ENCODE peak calls at places on chromosomes 2 and 18, in six cellular contexts. H is HFFc6; Q is AG09319; G is CD4-positive, alpha-beta T cell; K is kidney; I is psoas muscle. J is an unnamed sample.

GRCh38 chr2:221521261-221521845 is 50.8 kb downstream of the EPHA4 start:
- DNase-seq in H (no peak), Q (no peak), G (no peak), K (no peak), I (no peak), J (no peak)

GRCh38 chr18:11154369-11154982 is 5.1 kb upstream of the PIEZO2 start:
- DNase-seq in H (peak), Q (peak), G (no peak), K (no peak), I (no peak), J (no peak)

GRCh38 chr18:36693931-36694661 is 134.7 kb downstream of the TPGS2 start:
- DNase-seq in H (peak), Q (no peak), G (no peak), K (no peak), I (no peak), J (no peak)

GRCh38 chr2:112321375-112322320 is 46.3 kb downstream of the ZC3H6 start:
- DNase-seq in H (no peak), Q (no peak), G (no peak), K (no peak), I (no peak), J (no peak)

GRCh38 chr18:26943906-26944305 is 78.4 kb upstream of the AQP4 start:
- DNase-seq in H (no peak), Q (no peak), G (no peak), K (no peak), I (no peak), J (no peak)

GRCh38 chr2:6941299-6942046 is 24.3 kb downstream of the RNF144A start:
- DNase-seq in H (no peak), Q (no peak), G (no peak), K (no peak), I (no peak), J (no peak)

GRCh38 chr2:120231974-120232635 is 8.9 kb upstream of the TMEM185B start:
- DNase-seq in H (no peak), Q (no peak), G (peak), K (peak), I (peak), J (no peak)

GRCh38 chr18:75207298-75208054 is 1.5 kb downstream of the PTGR3 start:
- DNase-seq in H (peak), Q (no peak), G (no peak), K (no peak), I (no peak), J (no peak)

GRCh38 chr2:11026286-11026921 is 114.7 kb downstream of the KCNF1 start:
- DNase-seq in H (no peak), Q (no peak), G (no peak), K (no peak), I (no peak), J (no peak)

DNA sequence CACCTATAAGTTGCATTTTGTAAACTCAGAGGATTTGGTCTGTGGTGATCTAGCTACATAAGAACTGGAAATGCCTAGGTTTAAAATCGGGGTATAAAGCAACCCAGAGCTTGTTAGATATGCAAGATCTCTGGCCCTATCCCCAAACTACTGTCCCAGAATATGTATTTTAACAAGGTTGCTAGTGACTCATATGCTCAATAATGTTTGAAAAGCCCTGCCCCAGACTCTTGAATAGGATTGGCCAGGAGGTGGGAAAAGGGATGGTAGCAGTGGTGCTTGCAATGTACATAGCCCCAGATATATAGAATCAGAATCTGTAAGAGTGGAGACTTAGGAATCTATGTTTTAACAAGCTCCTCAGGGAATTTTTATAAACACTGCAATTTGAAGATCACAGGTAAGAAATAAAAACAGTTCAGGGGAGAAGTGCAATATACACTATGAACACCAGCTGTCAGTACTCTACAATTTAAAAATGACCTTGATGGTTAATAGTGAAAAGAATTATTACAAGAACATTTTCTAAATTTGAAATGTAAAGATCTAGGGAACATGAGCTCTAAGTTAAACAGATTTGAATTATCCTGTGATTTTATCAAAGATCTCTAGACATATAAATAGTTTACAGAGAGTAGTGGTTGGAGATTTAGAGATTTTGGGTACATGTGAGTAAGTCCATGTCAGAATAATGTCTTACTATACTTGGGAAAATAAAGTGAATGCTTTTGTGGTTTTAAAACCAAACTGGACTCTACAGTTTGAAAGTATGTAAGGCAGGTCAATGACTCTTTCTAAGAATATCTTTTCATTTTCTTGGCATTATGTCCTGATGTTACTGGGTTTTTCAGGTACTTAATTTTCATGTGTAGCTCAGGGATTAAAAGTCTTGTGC is 7.7 kb upstream of the MMADHC start:
- DNase-seq in H (peak), Q (no peak), G (no peak), K (no peak), I (no peak), J (no peak)
- TF ChIP-seq CTCF in H (peak), Q (peak), G (no peak), K (no peak), I (no peak), J (no peak)

DNA sequence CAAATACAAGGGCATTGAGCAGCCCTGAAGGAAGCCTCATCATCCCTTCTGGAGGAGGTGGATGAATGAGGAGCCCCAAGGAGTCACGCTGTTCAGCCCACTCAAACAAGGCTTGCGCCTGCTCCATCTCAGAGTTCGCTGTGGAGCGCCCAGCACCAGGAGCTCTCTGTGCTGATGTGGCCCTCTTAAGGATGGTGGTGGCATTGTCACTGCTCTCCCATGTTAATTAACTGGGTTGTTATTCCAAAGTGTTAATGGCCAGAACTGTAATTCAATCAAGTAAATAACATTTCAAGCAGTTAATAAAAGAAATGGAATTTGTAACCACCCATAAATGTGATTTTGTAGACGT is 726.0 kb upstream of the RAB6C start:
- DNase-seq in H (no peak), Q (no peak), G (no peak), K (no peak), I (no peak), J (no peak)
- TF ChIP-seq CTCF in H (no peak), Q (no peak), G (no peak), K (peak), I (peak), J (no peak)

GRCh38 chr18:58635891-58636290 is 7.0 kb upstream of the ALPK2 start:
- DNase-seq in H (peak), Q (peak), G (no peak), K (no peak), I (no peak), J (no peak)
- TF ChIP-seq CTCF in H (peak), Q (no peak), G (no peak), K (no peak), I (no peak), J (no peak)

GRCh38 chr2:64288321-64288931 is 144.2 kb upstream of the PELI1 start:
- DNase-seq in H (peak), Q (peak), G (no peak), K (no peak), I (no peak), J (no peak)

GRCh38 chr2:64295326-64296149 is 151.3 kb upstream of the PELI1 start:
- DNase-seq in H (no peak), Q (no peak), G (no peak), K (no peak), I (no peak), J (no peak)

GRCh38 chr2:64288932-64289655 is 144.9 kb upstream of the PELI1 start:
- DNase-seq in H (no peak), Q (no peak), G (no peak), K (no peak), I (no peak), J (no peak)

GRCh38 chr2:64287321-64287720 is 143.1 kb upstream of the PELI1 start:
- DNase-seq in H (no peak), Q (no peak), G (no peak), K (no peak), I (no peak), J (no peak)

DNA sequence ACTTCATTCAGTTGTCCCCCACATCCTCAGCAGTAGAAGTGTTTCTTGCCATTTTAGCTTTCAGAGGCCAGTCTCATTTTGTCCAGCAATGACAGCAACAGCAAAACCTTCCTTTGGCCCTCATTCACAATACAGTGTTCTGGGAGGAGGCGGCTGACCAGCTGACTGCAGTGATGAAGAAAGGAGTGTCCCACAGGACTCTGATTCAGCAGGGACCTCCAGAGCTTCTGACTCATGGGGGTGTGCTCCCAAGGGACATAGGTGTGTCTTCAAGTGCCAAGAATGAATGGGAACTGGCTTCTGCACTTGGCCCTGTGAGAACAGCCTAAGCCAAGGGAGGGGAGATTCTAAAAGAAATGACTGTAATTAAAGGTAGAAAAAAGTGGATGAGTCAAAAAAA is 147.0 kb upstream of the PELI1 start:
- DNase-seq in H (peak), Q (no peak), G (no peak), K (no peak), I (no peak), J (no peak)
- TF ChIP-seq CTCF in H (no peak), Q (no peak), G (no peak), K (no peak), I (no peak), J (no peak)

DNA sequence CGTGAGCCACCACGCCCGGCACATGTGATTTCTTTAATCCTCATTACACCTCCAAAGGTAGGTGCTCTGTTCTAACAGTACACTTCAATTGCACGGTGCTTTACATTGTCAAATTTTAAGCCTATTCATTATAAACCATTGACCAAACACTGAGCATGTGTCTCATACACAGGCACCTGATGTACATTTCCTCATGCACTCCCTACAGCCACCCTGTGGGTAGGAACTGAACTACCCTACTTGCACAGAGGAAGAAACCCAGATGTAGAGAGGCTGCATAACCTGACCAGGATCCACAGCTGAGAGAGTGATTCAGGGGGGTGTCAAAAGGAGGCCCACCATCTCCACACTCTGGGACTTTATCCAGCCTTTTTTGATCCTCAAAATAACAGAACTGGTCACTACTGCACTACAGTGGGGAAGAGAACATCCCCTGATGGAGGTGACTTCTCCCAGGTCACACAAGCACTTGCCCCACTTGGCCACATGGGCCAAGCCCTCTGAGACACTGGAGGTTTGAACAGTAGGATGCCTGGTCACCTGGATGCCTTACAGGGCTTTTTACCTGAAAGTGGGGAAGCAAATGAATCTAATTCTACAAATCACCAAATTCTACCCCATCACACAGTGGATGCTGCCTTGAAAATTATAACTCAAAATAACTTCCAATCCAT is 6.9 kb upstream of the DPYSL5 start:
- DNase-seq in H (peak), Q (no peak), G (no peak), K (no peak), I (no peak), J (no peak)
- TF ChIP-seq CTCF in H (peak), Q (no peak), G (no peak), K (no peak), I (no peak), J (no peak)

DNA sequence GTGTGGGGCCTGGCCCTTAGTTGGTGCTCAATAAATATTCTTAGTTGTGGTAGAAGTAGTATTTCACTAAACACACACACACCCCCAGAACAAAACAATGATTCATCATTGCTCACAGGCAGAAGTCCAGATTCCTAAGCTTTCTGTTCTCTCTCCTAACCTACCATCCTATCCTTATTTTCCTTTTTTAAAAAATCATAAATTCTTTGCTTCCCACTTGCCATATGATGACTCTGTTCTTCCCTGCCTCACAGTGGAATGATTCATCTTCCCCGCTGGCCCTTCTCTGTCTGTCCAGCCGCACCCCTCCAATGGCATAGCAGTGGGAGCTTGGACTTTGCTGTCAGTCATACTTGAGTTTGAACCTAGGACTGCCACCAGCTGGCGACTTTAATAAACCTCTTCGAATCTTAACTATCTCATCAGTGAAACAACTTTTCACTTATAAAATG is 5.2 kb downstream of the EML6 start:
- DNase-seq in H (peak), Q (peak), G (no peak), K (no peak), I (no peak), J (no peak)
- TF ChIP-seq CTCF in H (peak), Q (no peak), G (no peak), K (no peak), I (no peak), J (no peak)

DNA sequence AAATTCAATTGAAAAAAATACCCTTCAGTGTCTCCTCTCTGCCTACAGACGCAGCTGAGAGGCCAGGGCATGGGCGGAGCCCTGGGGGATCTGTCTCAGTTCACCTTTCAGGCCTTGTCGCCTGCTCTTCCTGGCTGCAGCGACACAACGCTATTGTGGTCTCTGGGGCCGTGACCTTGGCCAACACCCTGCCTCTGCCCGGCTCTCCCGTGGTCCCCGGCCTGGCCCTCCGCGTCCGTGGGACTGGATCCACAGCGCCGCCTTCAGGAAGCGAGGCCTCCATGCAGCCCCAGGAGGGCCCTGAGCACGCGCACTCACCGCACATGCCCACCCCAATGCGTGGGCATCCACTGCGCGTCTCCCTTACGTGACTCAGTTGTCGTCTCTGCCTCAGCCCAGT is 81.1 kb downstream of the MRPS9 start:
- DNase-seq in H (no peak), Q (no peak), G (no peak), K (no peak), I (no peak), J (no peak)
- TF ChIP-seq CTCF in H (peak), Q (peak), G (no peak), K (no peak), I (no peak), J (no peak)